ENCODE peak calls at places on chromosome 18, in seven cellular contexts. One of them, this sample, is unnamed.

GRCh38 chr18:63736856-63737255 is 34.1 kb downstream of the SERPINB11 start:
- DNase-seq in IMR-90: peak; percentile 41
- DNase-seq in uterus: no peak
- DNase-seq in GM12878: no peak
- DNase-seq in adrenal gland: no peak
- DNase-seq in body of pancreas: no peak
- DNase-seq in stomach: no peak
- DNase-seq in this sample: no peak

GRCh38 chr18:76209597-76209996 is 285.4 kb downstream of the ZNF516 start:
- DNase-seq in adrenal gland: no peak
- DNase-seq in GM12878: no peak
- DNase-seq in body of pancreas: no peak
- DNase-seq in stomach: no peak
- DNase-seq in uterus: no peak
- DNase-seq in IMR-90: peak; percentile 67
- DNase-seq in this sample: no peak

GRCh38 chr18:76620326-76620813 is 125.3 kb upstream of the ZNF516 start:
- DNase-seq in stomach: peak; percentile 63
- DNase-seq in uterus: peak; percentile 80
- DNase-seq in GM12878: peak; percentile 9
- DNase-seq in IMR-90: peak; percentile 77
- DNase-seq in body of pancreas: peak; percentile 31
- DNase-seq in adrenal gland: peak; percentile 68
- DNase-seq in this sample: peak; percentile 15

GRCh38 chr18:2846638-2847340 is at the start of gene EMILIN2:
- DNase-seq in uterus: peak; percentile 72
- DNase-seq in stomach: peak; percentile 55
- DNase-seq in body of pancreas: peak; percentile 36
- DNase-seq in IMR-90: peak; percentile 14
- DNase-seq in GM12878: no peak
- DNase-seq in adrenal gland: peak; percentile 47
- DNase-seq in this sample: peak; percentile 57

GRCh38 chr18:58848685-58849084 is 16.0 kb upstream of the ZNF532 start:
- DNase-seq in GM12878: no peak
- DNase-seq in adrenal gland: no peak
- DNase-seq in stomach: no peak
- DNase-seq in uterus: no peak
- DNase-seq in IMR-90: peak; percentile 53
- DNase-seq in body of pancreas: no peak
- DNase-seq in this sample: no peak

GRCh38 chr18:37565138-37565984 is at the start of gene CELF4:
- DNase-seq in stomach: no peak
- DNase-seq in GM12878: no peak
- DNase-seq in body of pancreas: no peak
- DNase-seq in IMR-90: no peak
- DNase-seq in uterus: no peak
- DNase-seq in adrenal gland: no peak
- DNase-seq in this sample: no peak

GRCh38 chr18:24043403-24043802 is 28.8 kb downstream of the TTC39C start:
- DNase-seq in uterus: no peak
- DNase-seq in IMR-90: no peak
- DNase-seq in body of pancreas: no peak
- DNase-seq in GM12878: no peak
- DNase-seq in adrenal gland: no peak
- DNase-seq in stomach: no peak
- DNase-seq in this sample: no peak

GRCh38 chr18:74674487-74674886 is 76.8 kb downstream of the ZNF407 start:
- DNase-seq in uterus: no peak
- DNase-seq in body of pancreas: no peak
- DNase-seq in GM12878: no peak
- DNase-seq in adrenal gland: no peak
- DNase-seq in stomach: no peak
- DNase-seq in IMR-90: no peak
- DNase-seq in this sample: no peak

GRCh38 chr18:40357536-40357935 is 1597.5 kb upstream of the PIK3C3 start:
- DNase-seq in GM12878: no peak
- DNase-seq in IMR-90: no peak
- DNase-seq in body of pancreas: no peak
- DNase-seq in uterus: no peak
- DNase-seq in adrenal gland: no peak
- DNase-seq in stomach: no peak
- DNase-seq in this sample: no peak

GRCh38 chr18:67410075-67410474 is 106.4 kb downstream of the DSEL start:
- DNase-seq in IMR-90: peak; percentile 31
- DNase-seq in uterus: no peak
- DNase-seq in stomach: no peak
- DNase-seq in adrenal gland: no peak
- DNase-seq in GM12878: no peak
- DNase-seq in body of pancreas: no peak
- DNase-seq in this sample: no peak

GRCh38 chr18:67864677-67865340 is 348.3 kb upstream of the DSEL start:
- DNase-seq in stomach: no peak
- DNase-seq in GM12878: no peak
- DNase-seq in IMR-90: peak; percentile 58
- DNase-seq in adrenal gland: no peak
- DNase-seq in body of pancreas: no peak
- DNase-seq in uterus: no peak
- DNase-seq in this sample: no peak

GRCh38 chr18:55731594-55732042 is 143.6 kb upstream of the TCF4 start:
- DNase-seq in uterus: no peak
- DNase-seq in adrenal gland: no peak
- DNase-seq in IMR-90: peak; percentile 22
- DNase-seq in stomach: no peak
- DNase-seq in GM12878: no peak
- DNase-seq in body of pancreas: no peak
- DNase-seq in this sample: no peak

GRCh38 chr18:60555629-60556028 is 183.1 kb upstream of the MC4R start:
- DNase-seq in uterus: no peak
- DNase-seq in body of pancreas: no peak
- DNase-seq in IMR-90: no peak
- DNase-seq in stomach: no peak
- DNase-seq in GM12878: no peak
- DNase-seq in adrenal gland: no peak
- DNase-seq in this sample: no peak

GRCh38 chr18:76491801-76492668 is 3.0 kb downstream of the ZNF516 start:
- DNase-seq in stomach: peak; percentile 43
- DNase-seq in adrenal gland: peak; percentile 53
- DNase-seq in IMR-90: peak; percentile 27
- DNase-seq in uterus: no peak
- DNase-seq in GM12878: no peak
- DNase-seq in body of pancreas: peak; percentile 45
- DNase-seq in this sample: no peak

GRCh38 chr18:41073372-41073954 is 881.6 kb upstream of the PIK3C3 start:
- DNase-seq in uterus: no peak
- DNase-seq in adrenal gland: no peak
- DNase-seq in body of pancreas: no peak
- DNase-seq in GM12878: no peak
- DNase-seq in IMR-90: peak; percentile 90
- DNase-seq in stomach: no peak
- DNase-seq in this sample: no peak

GRCh38 chr18:25335676-25336075 is 16.3 kb downstream of the ZNF521 start:
- DNase-seq in stomach: no peak
- DNase-seq in uterus: no peak
- DNase-seq in GM12878: no peak
- DNase-seq in IMR-90: no peak
- DNase-seq in adrenal gland: no peak
- DNase-seq in body of pancreas: no peak
- DNase-seq in this sample: no peak

GRCh38 chr18:43078485-43079092 is 36.9 kb downstream of the RIT2 start:
- DNase-seq in IMR-90: no peak
- DNase-seq in adrenal gland: no peak
- DNase-seq in body of pancreas: no peak
- DNase-seq in GM12878: no peak
- DNase-seq in stomach: no peak
- DNase-seq in uterus: no peak
- DNase-seq in this sample: no peak

GRCh38 chr18:58996131-58996632 is 131.5 kb downstream of the ZNF532 start:
- DNase-seq in uterus: no peak
- DNase-seq in GM12878: no peak
- DNase-seq in body of pancreas: no peak
- DNase-seq in IMR-90: peak; percentile 91
- DNase-seq in stomach: no peak
- DNase-seq in adrenal gland: no peak
- DNase-seq in this sample: no peak

GRCh38 chr18:35466334-35466733 is 31.4 kb downstream of the INO80C start:
- DNase-seq in body of pancreas: no peak
- DNase-seq in adrenal gland: no peak
- DNase-seq in GM12878: no peak
- DNase-seq in stomach: no peak
- DNase-seq in IMR-90: no peak
- DNase-seq in uterus: no peak
- DNase-seq in this sample: no peak
- TF ChIP-seq POLR2A in body of pancreas: no peak
- TF ChIP-seq POLR2A in adrenal gland: no peak
- TF ChIP-seq POLR2A in GM12878: no peak
- TF ChIP-seq POLR2A in stomach: no peak
- TF ChIP-seq POLR2A in IMR-90: no peak
- TF ChIP-seq POLR2A in uterus: no peak
- TF ChIP-seq POLR2A in this sample: no peak

GRCh38 chr18:48074929-48075706 is 144.7 kb upstream of the SMAD2 start:
- DNase-seq in GM12878: no peak
- DNase-seq in IMR-90: no peak
- DNase-seq in uterus: no peak
- DNase-seq in stomach: no peak
- DNase-seq in adrenal gland: no peak
- DNase-seq in body of pancreas: no peak
- DNase-seq in this sample: no peak

GRCh38 chr18:48078448-48078847 is 148.0 kb upstream of the SMAD2 start:
- DNase-seq in adrenal gland: no peak
- DNase-seq in stomach: no peak
- DNase-seq in GM12878: no peak
- DNase-seq in uterus: no peak
- DNase-seq in body of pancreas: no peak
- DNase-seq in IMR-90: no peak
- DNase-seq in this sample: no peak

GRCh38 chr18:48077291-48077690 is 146.8 kb upstream of the SMAD2 start:
- DNase-seq in IMR-90: no peak
- DNase-seq in stomach: no peak
- DNase-seq in body of pancreas: no peak
- DNase-seq in GM12878: no peak
- DNase-seq in uterus: no peak
- DNase-seq in adrenal gland: no peak
- DNase-seq in this sample: no peak

GRCh38 chr18:48075707-48076093 is 145.2 kb upstream of the SMAD2 start:
- DNase-seq in stomach: no peak
- DNase-seq in IMR-90: no peak
- DNase-seq in uterus: no peak
- DNase-seq in body of pancreas: no peak
- DNase-seq in GM12878: no peak
- DNase-seq in adrenal gland: no peak
- DNase-seq in this sample: no peak

GRCh38 chr18:48076461-48076860 is 146.0 kb upstream of the SMAD2 start:
- DNase-seq in uterus: no peak
- DNase-seq in IMR-90: no peak
- DNase-seq in GM12878: no peak
- DNase-seq in body of pancreas: no peak
- DNase-seq in stomach: no peak
- DNase-seq in adrenal gland: no peak
- DNase-seq in this sample: no peak
- H3K27ac ChIP-seq in uterus: no peak overlapping the region
- H3K27ac ChIP-seq in IMR-90: no peak overlapping the region
- H3K27ac ChIP-seq in GM12878: no peak overlapping the region
- H3K27ac ChIP-seq in body of pancreas: no peak overlapping the region
- H3K27ac ChIP-seq in stomach: no peak overlapping the region
- H3K27ac ChIP-seq in adrenal gland: no peak overlapping the region
- H3K27ac ChIP-seq in this sample: no peak overlapping the region

DNA sequence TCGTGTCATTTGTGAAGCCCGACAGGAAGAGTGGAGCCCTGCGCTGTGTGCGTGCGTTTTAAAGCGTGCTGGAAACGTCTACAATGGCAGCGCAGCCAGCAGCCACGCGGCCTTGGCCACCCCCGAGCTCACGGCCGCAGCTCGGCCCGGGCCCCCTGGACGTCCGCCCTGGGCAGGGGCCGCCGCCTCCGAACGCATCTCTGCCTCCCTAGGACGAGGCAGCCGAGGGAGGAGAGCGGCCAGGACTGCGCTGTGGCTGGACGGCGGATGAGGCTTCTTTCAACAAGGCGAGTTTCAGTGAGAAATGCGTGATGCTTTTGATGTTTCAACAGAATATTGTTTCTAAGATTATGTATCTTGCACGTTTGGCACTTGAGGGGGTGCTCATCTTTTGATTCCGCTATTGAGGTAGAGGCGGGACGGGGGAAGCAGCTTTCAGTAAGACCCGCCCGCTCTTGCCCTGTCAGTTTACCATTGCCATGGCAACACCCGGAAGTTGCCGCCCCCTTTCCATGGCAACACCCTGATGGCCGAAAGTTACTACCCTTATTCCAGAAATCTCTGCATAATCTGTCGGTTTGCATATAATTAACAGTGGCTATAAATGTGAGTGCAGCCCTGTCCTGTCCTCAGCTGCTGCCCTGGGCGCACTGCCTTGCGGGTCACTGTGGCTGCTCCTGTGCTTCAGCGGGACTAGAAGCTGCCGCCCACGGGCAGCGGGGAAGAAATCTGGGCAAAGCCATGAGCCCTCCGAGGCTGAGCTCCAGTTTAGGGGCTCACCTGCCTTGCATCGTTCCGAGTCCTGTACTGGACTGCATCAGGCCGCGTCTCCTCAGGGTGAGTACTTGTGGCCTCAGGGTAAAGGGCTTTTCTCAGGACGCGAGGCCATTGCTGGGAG is 38.6 kb downstream of the ADNP2 start:
- DNase-seq in adrenal gland: peak; percentile 90
- DNase-seq in uterus: peak; percentile 89
- DNase-seq in GM12878: peak; percentile 60
- DNase-seq in IMR-90: peak; percentile 72
- DNase-seq in stomach: peak; percentile 83
- DNase-seq in body of pancreas: peak; percentile 91
- DNase-seq in this sample: peak; percentile 66
- TF ChIP-seq POLR2A in adrenal gland: peak; percentile 70
- TF ChIP-seq POLR2A in uterus: no peak
- TF ChIP-seq POLR2A in GM12878: peak; percentile 77
- TF ChIP-seq POLR2A in IMR-90: no peak
- TF ChIP-seq POLR2A in stomach: no peak
- TF ChIP-seq POLR2A in body of pancreas: peak; percentile 88
- TF ChIP-seq POLR2A in this sample: no peak

GRCh38 chr18:3863593-3863992 is 413.6 kb downstream of the TGIF1 start:
- DNase-seq in adrenal gland: no peak
- DNase-seq in uterus: no peak
- DNase-seq in stomach: no peak
- DNase-seq in body of pancreas: no peak
- DNase-seq in GM12878: no peak
- DNase-seq in IMR-90: no peak
- DNase-seq in this sample: no peak

GRCh38 chr18:3869848-3870247 is 419.9 kb downstream of the TGIF1 start:
- DNase-seq in GM12878: no peak
- DNase-seq in adrenal gland: no peak
- DNase-seq in body of pancreas: no peak
- DNase-seq in IMR-90: peak; percentile 76
- DNase-seq in uterus: no peak
- DNase-seq in stomach: no peak
- DNase-seq in this sample: no peak

GRCh38 chr18:3864669-3865298 is 414.8 kb downstream of the TGIF1 start:
- DNase-seq in GM12878: no peak
- DNase-seq in stomach: no peak
- DNase-seq in body of pancreas: no peak
- DNase-seq in adrenal gland: no peak
- DNase-seq in IMR-90: no peak
- DNase-seq in uterus: no peak
- DNase-seq in this sample: no peak

GRCh38 chr18:3867768-3868445 is 417.9 kb downstream of the TGIF1 start:
- DNase-seq in adrenal gland: no peak
- DNase-seq in IMR-90: no peak
- DNase-seq in uterus: no peak
- DNase-seq in body of pancreas: no peak
- DNase-seq in stomach: no peak
- DNase-seq in GM12878: no peak
- DNase-seq in this sample: no peak

GRCh38 chr18:3867252-3867651 is 417.3 kb downstream of the TGIF1 start:
- DNase-seq in stomach: no peak
- DNase-seq in GM12878: no peak
- DNase-seq in uterus: no peak
- DNase-seq in adrenal gland: no peak
- DNase-seq in IMR-90: no peak
- DNase-seq in body of pancreas: no peak
- DNase-seq in this sample: no peak
- H3K27ac ChIP-seq in stomach: no peak overlapping the region
- H3K27ac ChIP-seq in GM12878: no peak overlapping the region
- H3K27ac ChIP-seq in uterus: no peak overlapping the region
- H3K27ac ChIP-seq in adrenal gland: no peak overlapping the region
- H3K27ac ChIP-seq in IMR-90: no peak overlapping the region
- H3K27ac ChIP-seq in body of pancreas: no peak overlapping the region
- H3K27ac ChIP-seq in this sample: no peak overlapping the region